ENCODE peak calls at places on chromosomes 1 and 21, in nine cellular contexts. One of them, this sample, is unnamed.
A peak's percentile ranks its signal among the peaks of the same experiment; 100 is the strongest.

GRCh38 chr1:200938955-200939354 is 44.3 kb downstream of the INAVA start:
- DNase-seq in Daoy: peak; percentile 16
- DNase-seq in dorsolateral prefrontal cortex: no peak
- DNase-seq in anterior cingulate cortex: no peak
- DNase-seq in SIG-M5: peak; percentile 82
- DNase-seq in T-helper 2 cell: no peak
- DNase-seq in fibroblast of the conjunctiva: no peak
- DNase-seq in HTR-8/SVneo: no peak
- DNase-seq in PC-9: no peak
- DNase-seq in this sample: no peak

GRCh38 chr1:44489481-44489880 is 84.4 kb downstream of the RNF220 start:
- DNase-seq in Daoy: no peak
- DNase-seq in dorsolateral prefrontal cortex: no peak
- DNase-seq in anterior cingulate cortex: no peak
- DNase-seq in SIG-M5: no peak
- DNase-seq in T-helper 2 cell: no peak
- DNase-seq in fibroblast of the conjunctiva: no peak
- DNase-seq in HTR-8/SVneo: no peak
- DNase-seq in PC-9: no peak
- DNase-seq in this sample: no peak

GRCh38 chr1:4084896-4085295 is 184.8 kb upstream of the C1orf174 start:
- DNase-seq in Daoy: no peak
- DNase-seq in dorsolateral prefrontal cortex: no peak
- DNase-seq in anterior cingulate cortex: no peak
- DNase-seq in SIG-M5: no peak
- DNase-seq in T-helper 2 cell: no peak
- DNase-seq in fibroblast of the conjunctiva: no peak
- DNase-seq in HTR-8/SVneo: no peak
- DNase-seq in PC-9: no peak
- DNase-seq in this sample: no peak

GRCh38 chr1:168281603-168282002 is 926 bp downstream of the TBX19 start:
- DNase-seq in Daoy: no peak
- DNase-seq in dorsolateral prefrontal cortex: no peak
- DNase-seq in anterior cingulate cortex: no peak
- DNase-seq in SIG-M5: no peak
- DNase-seq in T-helper 2 cell: no peak
- DNase-seq in fibroblast of the conjunctiva: no peak
- DNase-seq in HTR-8/SVneo: no peak
- DNase-seq in PC-9: no peak
- DNase-seq in this sample: no peak

GRCh38 chr1:246698466-246699094 is 25.6 kb upstream of the SCCPDH start:
- DNase-seq in Daoy: no peak
- DNase-seq in dorsolateral prefrontal cortex: no peak
- DNase-seq in anterior cingulate cortex: no peak
- DNase-seq in SIG-M5: no peak
- DNase-seq in T-helper 2 cell: no peak
- DNase-seq in fibroblast of the conjunctiva: no peak
- DNase-seq in HTR-8/SVneo: no peak
- DNase-seq in PC-9: no peak
- DNase-seq in this sample: no peak

GRCh38 chr21:20997633-20998455 is at the start of gene NCAM2:
- DNase-seq in Daoy: peak; percentile 73
- DNase-seq in dorsolateral prefrontal cortex: peak; percentile 74
- DNase-seq in anterior cingulate cortex: peak; percentile 77
- DNase-seq in SIG-M5: no peak
- DNase-seq in T-helper 2 cell: peak; percentile 36
- DNase-seq in fibroblast of the conjunctiva: peak; percentile 46
- DNase-seq in HTR-8/SVneo: peak; percentile 38
- DNase-seq in PC-9: no peak
- DNase-seq in this sample: peak; percentile 59

GRCh38 chr1:25651824-25652741 is 35.5 kb downstream of the MAN1C1 start:
- DNase-seq in Daoy: no peak
- DNase-seq in dorsolateral prefrontal cortex: no peak
- DNase-seq in anterior cingulate cortex: peak; percentile 61
- DNase-seq in SIG-M5: no peak
- DNase-seq in T-helper 2 cell: no peak
- DNase-seq in fibroblast of the conjunctiva: no peak
- DNase-seq in HTR-8/SVneo: no peak
- DNase-seq in PC-9: no peak
- DNase-seq in this sample: no peak

GRCh38 chr1:29171089-29171488 is 10.6 kb downstream of the SRSF4 start:
- DNase-seq in Daoy: no peak
- DNase-seq in dorsolateral prefrontal cortex: no peak
- DNase-seq in anterior cingulate cortex: no peak
- DNase-seq in SIG-M5: no peak
- DNase-seq in T-helper 2 cell: no peak
- DNase-seq in fibroblast of the conjunctiva: peak; percentile 32
- DNase-seq in HTR-8/SVneo: no peak
- DNase-seq in PC-9: no peak
- DNase-seq in this sample: no peak